ENCODE peak calls at places on chromosome X, in seven cellular contexts. R is hypothalamus; Z is NCI-H1105 treated with DMSO at 0.1 percent for 48 hours; W is stimulated activated CD4-positive, alpha-beta T cell treated with anti-CD3 and anti-CD28 coated beads, Interleukin-4, amount 100 ng/mL, for 24 hours; T is T-helper 1 cell; X is germinal center; H is HEK293T. K is an unnamed sample.

GRCh38 chrX:31154941-31155340 is 83.1 kb upstream of the FTHL17 start:
- DNase-seq in Z (no peak), W (no peak), T (no peak), R (no peak), H (no peak), X (no peak), K (no peak)

GRCh38 chrX:45424341-45424740 is 223.7 kb upstream of the DIPK2B start:
- DNase-seq in W (no peak), T (no peak), H (no peak), X (no peak), Z (no peak), R (no peak), K (no peak)

GRCh38 chrX:129318375-129318774 is 204.9 kb downstream of the SMARCA1 start:
- DNase-seq in R (no peak), Z (peak), X (no peak), H (peak), W (no peak), T (no peak), K (no peak)

GRCh38 chrX:45719751-45720501 is 519.2 kb upstream of the DIPK2B start:
- DNase-seq in X (no peak), R (no peak), Z (no peak), W (no peak), T (no peak), H (no peak), K (no peak)

GRCh38 chrX:19382500-19383145 is 38.9 kb downstream of the PDHA1 start:
- DNase-seq in T (peak), W (peak), X (peak), Z (no peak), H (peak), R (peak), K (no peak)

GRCh38 chrX:96684339-96685204 is at the start of gene DIAPH2:
- DNase-seq in H (peak), W (peak), R (peak), X (peak), Z (no peak), T (peak), K (peak)

GRCh38 chrX:118724775-118725174 is 2.6 kb upstream of the IL13RA1 start:
- DNase-seq in X (no peak), Z (no peak), R (no peak), W (no peak), H (no peak), T (no peak), K (no peak)

GRCh38 chrX:71107762-71108360 is 1.3 kb upstream of the CXorf65 start:
- DNase-seq in Z (no peak), X (no peak), T (no peak), H (no peak), R (no peak), W (peak), K (no peak)

GRCh38 chrX:72268601-72269365 is 8.3 kb downstream of the RPS4X start:
- DNase-seq in R (no peak), H (no peak), W (no peak), Z (no peak), X (no peak), T (no peak), K (peak)

GRCh38 chrX:65750674-65751469 is 83.4 kb downstream of the MSN start:
- DNase-seq in T (no peak), R (no peak), X (no peak), H (no peak), W (peak), Z (no peak), K (peak)